ENCODE peak calls at places on chromosomes 6 and 20, in seven cellular contexts. R, H, U, N, Z, C and D are unnamed samples.

GRCh38 chr6:7467007-7467897 is 74.2 kb upstream of the DSP start:
- DNase-seq in Z (peak; percentile 14), R (no peak), N (no peak), H (no peak), U (peak; percentile 19), C (peak; percentile 8), D (no peak)

GRCh38 chr6:9502991-9503761 is 911.7 kb downstream of the TFAP2A start:
- DNase-seq in U (peak; percentile 8), C (peak; percentile 95), R (no peak), Z (peak; percentile 82), N (peak; percentile 23), H (no peak), D (no peak)

GRCh38 chr6:142377112-142377848 is 75.5 kb downstream of the ADGRG6 start:
- DNase-seq in U (peak; percentile 90), Z (no peak), H (no peak), R (no peak), C (no peak), N (no peak), D (peak; percentile 47)

GRCh38 chr6:20182926-20183521 is 29.2 kb downstream of the MBOAT1 start:
- DNase-seq in C (no peak), H (no peak), N (no peak), Z (peak; percentile 30), U (no peak), R (no peak), D (peak; percentile 69)

GRCh38 chr6:37435816-37436215 is 2.8 kb downstream of the CMTR1 start:
- DNase-seq in H (no peak), C (no peak), Z (no peak), R (no peak), U (no peak), N (peak; percentile 23), D (no peak)

GRCh38 chr6:158441639-158442308 is 118.1 kb upstream of the TMEM181 start:
- DNase-seq in U (no peak), Z (no peak), N (peak; percentile 46), R (no peak), H (no peak), C (no peak), D (no peak)

GRCh38 chr6:118297821-118298220 is 250.3 kb upstream of the PLN start:
- DNase-seq in C (no peak), U (no peak), R (no peak), H (no peak), Z (peak; percentile 27), N (peak; percentile 22), D (no peak)

GRCh38 chr20:3101737-3102574 is 17.4 kb upstream of the AVP start:
- DNase-seq in Z (no peak), N (no peak), H (no peak), U (no peak), C (no peak), R (peak; percentile 52), D (peak; percentile 49)

GRCh38 chr6:105359419-105360366 is 43.2 kb downstream of the PREP start:
- DNase-seq in N (peak; percentile 95), C (peak; percentile 91), H (no peak), U (peak; percentile 56), Z (peak; percentile 88), R (no peak), D (no peak)

GRCh38 chr20:25058051-25058796 is at the start of gene ACSS1:
- DNase-seq in R (peak; percentile 71), Z (peak; percentile 62), N (no peak), C (no peak), H (peak; percentile 78), U (peak; percentile 54), D (peak; percentile 93)

GRCh38 chr20:3674995-3675900 is 6.6 kb downstream of the ADAM33 start:
- DNase-seq in U (no peak), Z (no peak), H (no peak), C (no peak), R (no peak), N (no peak), D (no peak)

GRCh38 chr20:34927736-34928135 is 27.9 kb downstream of the GSS start:
- DNase-seq in Z (peak; percentile 64), R (no peak), H (no peak), N (no peak), C (peak; percentile 84), U (no peak), D (no peak)

GRCh38 chr6:89082439-89082838 is 1.9 kb downstream of the PNRC1 start:
- DNase-seq in R (no peak), Z (no peak), C (no peak), N (peak; percentile 45), U (no peak), H (no peak), D (no peak)

GRCh38 chr6:91352285-91352684 is 765.4 kb upstream of the MAP3K7 start:
- DNase-seq in N (no peak), U (no peak), R (no peak), Z (no peak), H (no peak), C (no peak), D (no peak)

GRCh38 chr6:36387440-36388303 is at the start of gene ETV7:
- DNase-seq in C (no peak), R (peak; percentile 44), Z (peak; percentile 33), H (no peak), U (no peak), N (no peak), D (no peak)

GRCh38 chr20:34708621-34709043 is 4.5 kb downstream of the TP53INP2 start:
- DNase-seq in C (peak; percentile 9), U (peak; percentile 67), N (peak; percentile 45), R (peak; percentile 65), Z (peak; percentile 53), H (no peak), D (peak; percentile 76)

GRCh38 chr20:63447345-63447744 is 25.1 kb downstream of the KCNQ2 start:
- DNase-seq in Z (no peak), N (no peak), R (no peak), U (no peak), H (no peak), C (no peak), D (no peak)

GRCh38 chr6:20582586-20583446 is 48.6 kb downstream of the CDKAL1 start:
- DNase-seq in C (no peak), R (no peak), U (no peak), N (no peak), H (no peak), Z (no peak), D (no peak)

GRCh38 chr20:53872561-53873248 is 197.7 kb downstream of the BCAS1 start:
- DNase-seq in Z (peak; percentile 78), N (no peak), H (peak; percentile 35), U (no peak), C (no peak), R (peak; percentile 40), D (no peak)

GRCh38 chr20:62603907-62604785 is 38.2 kb upstream of the SLCO4A1 start:
- DNase-seq in H (no peak), U (no peak), N (no peak), R (no peak), C (no peak), Z (peak; percentile 85), D (peak; percentile 76)

GRCh38 chr20:36549942-36550796 is 8.8 kb downstream of the MYL9 start:
- DNase-seq in C (no peak), Z (no peak), R (no peak), H (no peak), N (no peak), U (no peak), D (peak; percentile 77)

GRCh38 chr20:4972506-4973251 is 28.6 kb downstream of the SLC23A2 start:
- DNase-seq in U (peak; percentile 48), R (no peak), Z (peak; percentile 15), N (no peak), C (no peak), H (no peak), D (peak; percentile 3)

GRCh38 chr20:54070187-54070987 is at the start of gene BCAS1:
- DNase-seq in Z (no peak), H (no peak), U (peak; percentile 52), C (no peak), R (no peak), N (no peak), D (no peak)

GRCh38 chr20:7967199-7967844 is 27.1 kb upstream of the HAO1 start:
- DNase-seq in U (no peak), R (no peak), Z (peak; percentile 58), H (no peak), N (peak; percentile 55), C (peak; percentile 68), D (no peak)

GRCh38 chr20:1391640-1392442 is 1.0 kb downstream of the FKBP1A start:
- DNase-seq in R (no peak), H (no peak), N (peak; percentile 76), Z (peak; percentile 89), U (no peak), C (no peak), D (no peak)

GRCh38 chr6:169719117-169719516 is 5.2 kb downstream of the PHF10 start:
- DNase-seq in H (no peak), U (no peak), C (peak; percentile 9), Z (no peak), N (no peak), R (no peak), D (no peak)

GRCh38 chr20:50745634-50746137 is 14.3 kb downstream of the PARD6B start:
- DNase-seq in Z (no peak), C (no peak), U (no peak), H (no peak), R (no peak), N (no peak), D (no peak)

GRCh38 chr20:7379621-7380220 is 560.5 kb downstream of the HAO1 start:
- DNase-seq in Z (no peak), R (no peak), N (peak; percentile 2), C (no peak), U (no peak), H (no peak), D (no peak)

GRCh38 chr6:9250852-9251251 is 815.5 kb upstream of the SLC35B3 start:
- DNase-seq in R (no peak), N (peak; percentile 23), H (no peak), U (peak; percentile 64), Z (peak; percentile 43), C (peak; percentile 16), D (no peak)

GRCh38 chr6:28976677-28977076 is 28.4 kb downstream of the ZNF311 start:
- DNase-seq in H (no peak), U (no peak), Z (no peak), N (no peak), R (no peak), C (no peak), D (no peak)